ENCODE peak calls at places on chromosomes 11 and 22, in four cellular contexts. D, W, S and H are unnamed samples.

GRCh38 chr11:36141161-36141560 is 148.1 kb downstream of the COMMD9 start:
- DNase-seq in D (no peak), W (no peak), S (no peak), H (no peak)

GRCh38 chr11:134272381-134273316 is 3.5 kb upstream of the GLB1L3 start:
- DNase-seq in W (peak; percentile 43), S (no peak), D (no peak), H (no peak)

GRCh38 chr11:82631722-82632630 is 101.7 kb downstream of the FAM181B start:
- DNase-seq in S (no peak), D (no peak), W (no peak), H (no peak)

GRCh38 chr22:28063656-28064055 is 144.6 kb upstream of the PITPNB start:
- DNase-seq in W (no peak), D (no peak), S (no peak), H (no peak)

GRCh38 chr11:95682552-95682951 is 107.0 kb downstream of the FAM76B start:
- DNase-seq in W (no peak), D (peak; percentile 17), S (no peak), H (no peak)

GRCh38 chr11:116255234-116255953 is 517.4 kb downstream of the BUD13 start:
- DNase-seq in D (no peak), W (no peak), S (no peak), H (no peak)

GRCh38 chr11:67082071-67082791 is 25.6 kb downstream of the RHOD start:
- DNase-seq in S (no peak), D (no peak), W (no peak), H (no peak)

GRCh38 chr11:129077191-129077590 is 114.9 kb downstream of the ARHGAP32 start:
- DNase-seq in D (peak; percentile 33), W (no peak), S (no peak), H (no peak)

GRCh38 chr11:12126352-12127019 is 16.1 kb downstream of the MICAL2 start:
- DNase-seq in S (no peak), D (peak; percentile 86), W (no peak), H (no peak)

GRCh38 chr22:40462195-40462988 is 92.0 kb downstream of the SGSM3 start:
- DNase-seq in D (no peak), S (no peak), W (peak; percentile 60), H (no peak)

GRCh38 chr11:35418282-35418846 is 994 bp downstream of the SLC1A2 start:
- DNase-seq in D (no peak), W (no peak), S (no peak), H (peak; percentile 26)

GRCh38 chr11:26286472-26287066 is 45.4 kb upstream of the ANO3 start:
- DNase-seq in W (no peak), D (peak; percentile 14), S (no peak), H (no peak)

GRCh38 chr11:88280673-88281316 is 56.7 kb downstream of the CTSC start:
- DNase-seq in D (no peak), S (no peak), W (no peak), H (no peak)

GRCh38 chr11:7651140-7651551 is 22.2 kb downstream of the CYB5R2 start:
- DNase-seq in W (no peak), S (no peak), D (peak; percentile 74), H (no peak)

GRCh38 chr11:114738954-114739353 is 60.6 kb downstream of the NXPE2 start:
- DNase-seq in S (peak; percentile 7), W (peak; percentile 82), D (peak; percentile 44), H (peak; percentile 41)

GRCh38 chr22:31346255-31346732 is at the start of gene PATZ1:
- DNase-seq in W (peak; percentile 89), D (peak; percentile 75), S (peak; percentile 66), H (peak; percentile 79)

GRCh38 chr11:20310137-20310536 is 53.4 kb upstream of the HTATIP2 start:
- DNase-seq in D (peak; percentile 6), W (no peak), S (no peak), H (no peak)

GRCh38 chr11:88478136-88478785 is 140.7 kb upstream of the CTSC start:
- DNase-seq in S (no peak), D (no peak), W (no peak), H (no peak)

GRCh38 chr22:42294034-42294985 is 23.9 kb upstream of the TCF20 start:
- DNase-seq in S (no peak), D (peak; percentile 32), W (peak; percentile 64), H (peak; percentile 54)

GRCh38 chr11:76074178-76075112 is 131.9 kb downstream of the WNT11 start:
- DNase-seq in S (no peak), D (peak; percentile 55), W (no peak), H (no peak)

GRCh38 chr11:83292709-83293435 is 6.7 kb upstream of the CCDC90B start:
- DNase-seq in W (no peak), S (no peak), D (peak; percentile 70), H (peak; percentile 38)

GRCh38 chr11:121829159-121829643 is 286.8 kb downstream of the BLID start:
- DNase-seq in S (no peak), W (no peak), D (peak; percentile 97), H (no peak)

GRCh38 chr11:80958414-80958813 is 1517.6 kb upstream of the TENM4 start:
- DNase-seq in W (no peak), D (no peak), S (no peak), H (no peak)